ENCODE peak calls at places on chromosomes 3 and 15, in five cellular contexts. R, I, P, Q and N are unnamed samples.

GRCh38 chr3:53730565-53730964 is 115.7 kb downstream of the CHDH start:
- DNase-seq in R (peak; percentile 62), I (no peak), P (peak; percentile 67), Q (no peak), N (no peak)

GRCh38 chr15:81955709-81956108 is 90.1 kb downstream of the MEX3B start:
- DNase-seq in R (no peak), I (no peak), P (no peak), Q (no peak), N (no peak)

GRCh38 chr3:101066776-101067175 is 73.6 kb upstream of the ABI3BP start:
- DNase-seq in R (no peak), I (no peak), P (no peak), Q (no peak), N (no peak)

GRCh38 chr3:151976211-151977050 is 103.0 kb downstream of the SUCNR1 start:
- DNase-seq in R (no peak), I (no peak), P (no peak), Q (no peak), N (peak; percentile 33)

GRCh38 chr15:82021021-82021420 is 24.8 kb downstream of the MEX3B start:
- DNase-seq in R (no peak), I (no peak), P (no peak), Q (no peak), N (no peak)

GRCh38 chr3:23956701-23957100 is 11.6 kb downstream of the NR1D2 start:
- DNase-seq in R (no peak), I (no peak), P (no peak), Q (no peak), N (no peak)

GRCh38 chr3:120498947-120499346 is 48.2 kb upstream of the FSTL1 start:
- DNase-seq in R (no peak), I (no peak), P (peak; percentile 16), Q (no peak), N (no peak)

GRCh38 chr15:77243716-77244401 is 172.9 kb upstream of the TSPAN3 start:
- DNase-seq in R (no peak), I (no peak), P (no peak), Q (no peak), N (no peak)

DNA sequence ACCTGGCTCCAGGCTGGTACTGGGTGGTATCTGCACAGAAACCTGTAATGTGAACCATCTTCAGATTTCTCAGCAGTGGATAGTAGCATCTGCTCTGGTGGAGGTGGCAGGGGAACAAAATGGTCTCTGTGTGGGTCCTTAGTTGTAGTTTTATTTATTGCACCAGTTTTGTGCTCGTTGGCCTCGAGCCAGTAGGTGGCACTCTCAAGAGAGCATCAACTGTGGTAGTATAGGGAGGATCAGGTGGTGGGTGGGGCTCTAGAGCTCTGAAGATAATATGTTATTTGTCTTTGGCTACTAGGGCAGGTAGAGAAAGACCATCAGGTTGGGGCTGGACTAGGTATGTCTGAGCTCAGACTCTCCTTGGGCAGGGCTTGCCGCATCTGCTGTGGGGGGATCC is 254.0 kb upstream of the GPR149 start:
- DNase-seq in R (no peak), I (peak; percentile 66), P (no peak), Q (no peak), N (no peak)
- TF ChIP-seq CTCF in R (no peak), I (peak; percentile 56), P (no peak), Q (no peak), N (no peak)

GRCh38 chr3:187318819-187319616 is 27.5 kb upstream of the MASP1 start:
- DNase-seq in R (peak; percentile 44), I (peak; percentile 62), P (peak; percentile 79), Q (no peak), N (no peak)
- H3K4me3 ChIP-seq in R (peak overlapping the region; percentile 28), I (no peak overlapping the region), P (no peak overlapping the region), Q (peak overlapping the region; percentile 24), N (no peak overlapping the region)

DNA sequence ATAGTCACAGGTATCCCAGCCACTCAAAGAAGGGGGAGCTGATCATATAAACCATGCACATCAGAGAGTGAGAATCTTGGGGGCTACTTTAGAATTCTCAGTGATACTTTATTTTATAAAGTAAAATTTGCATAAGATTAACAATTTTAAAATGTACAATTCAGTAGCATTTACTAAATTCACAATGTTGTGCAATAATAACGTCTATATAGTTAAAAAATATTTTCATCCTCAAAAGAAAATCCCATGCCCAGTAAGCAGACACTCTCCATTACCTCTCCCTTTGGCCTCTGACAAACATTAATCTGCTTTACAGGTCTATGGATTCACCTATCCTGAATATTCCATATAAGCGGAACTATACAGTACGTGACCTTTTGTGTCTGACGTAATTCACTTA is 47.7 kb upstream of the ZNF385D start:
- DNase-seq in R (no peak), I (no peak), P (no peak), Q (no peak), N (no peak)
- TF ChIP-seq POLR2A in R (no peak), I (no peak), P (no peak), Q (no peak), N (no peak)

DNA sequence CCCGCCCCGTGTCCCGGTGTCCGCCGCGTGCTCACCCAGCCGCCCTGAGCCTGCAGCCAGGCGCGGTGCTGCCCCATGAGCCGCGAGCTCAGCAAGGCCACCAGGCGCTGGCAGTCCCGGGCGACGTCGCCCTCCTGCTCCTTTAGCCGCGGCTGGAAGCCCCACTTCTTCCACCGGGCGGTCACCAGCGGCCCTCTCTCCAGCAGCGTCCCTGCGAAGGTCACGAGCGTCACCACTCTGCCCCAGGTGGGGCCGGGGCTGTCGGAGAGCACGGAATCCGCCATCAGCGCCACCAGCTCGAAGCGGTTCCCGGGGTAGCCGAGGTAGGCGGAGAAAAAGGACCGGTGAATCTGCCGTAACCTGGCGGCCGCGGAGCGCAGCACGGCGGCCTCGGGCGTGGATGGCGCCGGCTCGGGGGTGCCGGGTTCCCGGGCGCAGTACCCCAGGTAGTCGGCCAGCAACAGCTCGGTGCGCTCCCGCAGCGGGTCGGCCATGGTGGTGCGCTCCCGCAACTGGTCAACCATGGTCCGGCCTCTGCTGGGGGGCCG is 298 bp downstream of the BCL2L10 start:
- DNase-seq in R (no peak), I (no peak), P (peak; percentile 49), Q (no peak), N (peak; percentile 83)
- TF ChIP-seq CTCF in R (no peak), I (no peak), P (no peak), Q (no peak), N (no peak)

DNA sequence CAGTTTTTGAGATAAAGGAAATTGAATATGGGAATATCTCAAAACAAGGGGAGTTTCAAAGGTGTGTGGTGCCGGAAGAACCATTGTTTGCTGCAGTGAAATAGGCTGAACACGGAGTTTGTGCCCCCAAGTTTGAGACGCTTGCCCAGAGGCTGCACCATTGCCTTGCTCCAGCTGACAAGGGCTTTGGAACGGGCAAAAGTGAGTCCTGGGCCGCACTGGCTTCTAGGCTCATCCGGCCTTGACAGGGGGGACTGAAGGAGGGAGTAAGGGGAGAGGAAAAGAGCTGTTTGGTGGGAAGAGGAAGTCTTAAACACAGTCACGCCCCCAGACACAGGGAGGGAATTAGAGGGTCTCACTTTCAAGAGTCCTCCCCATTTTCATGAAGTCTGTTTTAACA is 269.9 kb downstream of the FAM43A start:
- DNase-seq in R (no peak), I (no peak), P (no peak), Q (no peak), N (peak; percentile 84)
- H3K4me3 ChIP-seq in R (no peak overlapping the region), I (no peak overlapping the region), P (no peak overlapping the region), Q (no peak overlapping the region), N (no peak overlapping the region)